ENCODE peak calls at places on chromosome 18, in nine cellular contexts. One of them, this sample, is unnamed.

GRCh38 chr18:48540329-48541025 is 1.6 kb downstream of the CTIF start:
- DNase-seq in HS-5: no peak
- DNase-seq in HCT116: no peak
- DNase-seq in NCI-H82: peak
- DNase-seq in EL: peak
- DNase-seq in brain microvascular endothelial cell: peak
- DNase-seq in COR-L47: peak
- DNase-seq in Right ventricle myocardium superior: peak
- DNase-seq in effector memory CD8-positive, alpha-beta T cell: peak
- DNase-seq in this sample: peak

GRCh38 chr18:61333746-61334490 is 688 bp downstream of the CDH20 start:
- DNase-seq in HS-5: no peak
- DNase-seq in COR-L47: peak
- DNase-seq in brain microvascular endothelial cell: no peak
- DNase-seq in Right ventricle myocardium superior: no peak
- DNase-seq in EL: no peak
- DNase-seq in NCI-H82: peak
- DNase-seq in HCT116: no peak
- DNase-seq in effector memory CD8-positive, alpha-beta T cell: no peak
- DNase-seq in this sample: no peak

GRCh38 chr18:36561046-36561445 is 263.5 kb downstream of the FHOD3 start:
- DNase-seq in HCT116: no peak
- DNase-seq in brain microvascular endothelial cell: no peak
- DNase-seq in Right ventricle myocardium superior: no peak
- DNase-seq in HS-5: no peak
- DNase-seq in COR-L47: peak
- DNase-seq in NCI-H82: no peak
- DNase-seq in effector memory CD8-positive, alpha-beta T cell: no peak
- DNase-seq in EL: no peak
- DNase-seq in this sample: no peak

GRCh38 chr18:666177-666576 is 8.7 kb downstream of the TYMS start:
- DNase-seq in brain microvascular endothelial cell: no peak
- DNase-seq in Right ventricle myocardium superior: no peak
- DNase-seq in effector memory CD8-positive, alpha-beta T cell: no peak
- DNase-seq in COR-L47: no peak
- DNase-seq in HS-5: no peak
- DNase-seq in HCT116: no peak
- DNase-seq in EL: no peak
- DNase-seq in NCI-H82: no peak
- DNase-seq in this sample: no peak

GRCh38 chr18:74222710-74223497 is 68.9 kb downstream of the CYB5A start:
- DNase-seq in brain microvascular endothelial cell: no peak
- DNase-seq in NCI-H82: no peak
- DNase-seq in HS-5: no peak
- DNase-seq in EL: no peak
- DNase-seq in HCT116: no peak
- DNase-seq in effector memory CD8-positive, alpha-beta T cell: no peak
- DNase-seq in COR-L47: no peak
- DNase-seq in Right ventricle myocardium superior: no peak
- DNase-seq in this sample: no peak

GRCh38 chr18:67545681-67546080 is 29.2 kb upstream of the DSEL start:
- DNase-seq in HS-5: no peak
- DNase-seq in NCI-H82: no peak
- DNase-seq in brain microvascular endothelial cell: no peak
- DNase-seq in EL: no peak
- DNase-seq in HCT116: no peak
- DNase-seq in COR-L47: no peak
- DNase-seq in Right ventricle myocardium superior: no peak
- DNase-seq in effector memory CD8-positive, alpha-beta T cell: no peak
- DNase-seq in this sample: no peak

GRCh38 chr18:60889442-60889841 is 443.8 kb upstream of the CDH20 start:
- DNase-seq in brain microvascular endothelial cell: no peak
- DNase-seq in HS-5: no peak
- DNase-seq in NCI-H82: no peak
- DNase-seq in effector memory CD8-positive, alpha-beta T cell: no peak
- DNase-seq in COR-L47: no peak
- DNase-seq in Right ventricle myocardium superior: no peak
- DNase-seq in HCT116: no peak
- DNase-seq in EL: no peak
- DNase-seq in this sample: no peak

GRCh38 chr18:55179460-55180195 is 220.4 kb upstream of the CCDC68 start:
- DNase-seq in brain microvascular endothelial cell: no peak
- DNase-seq in effector memory CD8-positive, alpha-beta T cell: no peak
- DNase-seq in COR-L47: no peak
- DNase-seq in HCT116: no peak
- DNase-seq in Right ventricle myocardium superior: no peak
- DNase-seq in EL: peak
- DNase-seq in HS-5: no peak
- DNase-seq in NCI-H82: no peak
- DNase-seq in this sample: no peak

GRCh38 chr18:69874058-69874457 is 73.6 kb downstream of the CD226 start:
- DNase-seq in HS-5: peak
- DNase-seq in HCT116: no peak
- DNase-seq in Right ventricle myocardium superior: no peak
- DNase-seq in EL: peak
- DNase-seq in effector memory CD8-positive, alpha-beta T cell: no peak
- DNase-seq in COR-L47: no peak
- DNase-seq in NCI-H82: no peak
- DNase-seq in brain microvascular endothelial cell: peak
- DNase-seq in this sample: no peak

GRCh38 chr18:56517761-56518160 is 120.6 kb downstream of the TXNL1 start:
- DNase-seq in NCI-H82: no peak
- DNase-seq in HS-5: no peak
- DNase-seq in EL: no peak
- DNase-seq in brain microvascular endothelial cell: no peak
- DNase-seq in Right ventricle myocardium superior: no peak
- DNase-seq in COR-L47: no peak
- DNase-seq in HCT116: no peak
- DNase-seq in effector memory CD8-positive, alpha-beta T cell: no peak
- DNase-seq in this sample: no peak

GRCh38 chr18:39604836-39605235 is 2039.2 kb upstream of the CELF4 start:
- DNase-seq in brain microvascular endothelial cell: peak
- DNase-seq in COR-L47: no peak
- DNase-seq in HS-5: no peak
- DNase-seq in Right ventricle myocardium superior: no peak
- DNase-seq in EL: peak
- DNase-seq in NCI-H82: no peak
- DNase-seq in effector memory CD8-positive, alpha-beta T cell: no peak
- DNase-seq in HCT116: no peak
- DNase-seq in this sample: no peak